ENCODE peak calls at places on chromosome 11, in eight cellular contexts. V is heart right ventricle; W is HuH-7.5; K is activated T-helper 1 cell treated with anti-CD3 and anti-CD28 coated beads, Interleukin-12 subunit alpha, Interleukin-12 subunit beta, Interleukin-2, Interleukin-4 antibody, amounts not matched to agents 30 ng/mL and 10 ng/mL and 1 ng/mL, durations not matched to agents 14 hours and 24 hours and 36 hours; C is NCI-H1694 treated with DMSO at 0.1 percent for 48 hours; Q is GM03348; G is fibroblast of mammary gland; J is BJ. I is an unnamed sample.

GRCh38 chr11:94581926-94582325 is 14.8 kb downstream of the PIWIL4 start:
- DNase-seq in V (no peak), W (no peak), K (no peak), C (no peak), Q (no peak), G (no peak), J (no peak), I (no peak)

GRCh38 chr11:16040151-16040550 is 316.2 kb downstream of the SOX6 start:
- DNase-seq in V (no peak), W (no peak), K (no peak), C (no peak), Q (no peak), G (no peak), J (no peak), I (no peak)

GRCh38 chr11:110121204-110121603 is 28.0 kb downstream of the ZC3H12C start:
- DNase-seq in V (no peak), W (no peak), K (no peak), C (no peak), Q (peak; percentile 27), G (peak; percentile 79), J (no peak), I (no peak)

GRCh38 chr11:3944198-3944597 is 88.7 kb downstream of the STIM1 start:
- DNase-seq in V (no peak), W (no peak), K (no peak), C (no peak), Q (peak; percentile 46), G (peak; percentile 81), J (no peak), I (peak; percentile 17)

GRCh38 chr11:74135516-74135840 is 35.3 kb downstream of the C2CD3 start:
- DNase-seq in V (no peak), W (no peak), K (no peak), C (no peak), Q (no peak), G (no peak), J (no peak), I (no peak)

GRCh38 chr11:10693509-10694071 is at the start of gene IRAG1:
- DNase-seq in V (peak; percentile 61), W (no peak), K (no peak), C (no peak), Q (peak; percentile 72), G (peak; percentile 34), J (no peak), I (peak; percentile 15)

GRCh38 chr11:13030857-13031256 is 21.7 kb downstream of the RASSF10 start:
- DNase-seq in V (peak; percentile 51), W (no peak), K (no peak), C (no peak), Q (no peak), G (no peak), J (no peak), I (no peak)

GRCh38 chr11:131897247-131897646 is 526.8 kb downstream of the NTM start:
- DNase-seq in V (no peak), W (no peak), K (no peak), C (no peak), Q (no peak), G (no peak), J (no peak), I (no peak)

GRCh38 chr11:43278302-43278956 is 33.4 kb upstream of the API5 start:
- DNase-seq in V (no peak), W (peak; percentile 29), K (no peak), C (peak; percentile 41), Q (no peak), G (peak; percentile 18), J (no peak), I (peak; percentile 58)

I was measured in cerebellar cortex.